ENCODE peak calls at places on chromosomes 7 and 10, in four cellular contexts. L is fibroblast of the conjunctiva, T is GM18507, U is mesothelial cell of epicardium. O is an unnamed sample.

GRCh38 chr10:87066865-87067264 is 27.8 kb downstream of the GLUD1 start:
- DNase-seq in L (no peak), T (no peak), U (no peak), O (no peak)

GRCh38 chr7:50684011-50684701 is 98.5 kb downstream of the GRB10 start:
- DNase-seq in L (no peak), T (no peak), U (no peak), O (no peak)

GRCh38 chr10:77409697-77410471 is 227.7 kb downstream of the KCNMA1 start:
- DNase-seq in L (no peak), U (no peak), T (no peak), O (no peak)

GRCh38 chr10:80537705-80538480 is at the start of gene SH2D4B:
- DNase-seq in T (no peak), U (no peak), L (no peak), O (no peak)

GRCh38 chr10:20017961-20018360 is 201.7 kb downstream of the PLXDC2 start:
- DNase-seq in U (no peak), T (no peak), L (no peak), O (no peak)

GRCh38 chr10:112071596-112072133 is 111.9 kb downstream of the GPAM start:
- DNase-seq in L (no peak), U (no peak), T (no peak), O (no peak)

GRCh38 chr7:43204081-43204480 is 91.6 kb downstream of the HECW1 start:
- DNase-seq in L (peak; percentile 61), U (no peak), T (no peak), O (no peak)

GRCh38 chr7:80889525-80889924 is 29.3 kb downstream of the SEMA3C start:
- DNase-seq in L (no peak), U (no peak), T (no peak), O (no peak)